ENCODE peak calls at places on chromosomes 2 and 18, in six cellular contexts. One of them, this sample, is unnamed.

GRCh38 chr2:8416836-8417832 is 264.7 kb upstream of the ID2 start:
- DNase-seq in neural progenitor cell: no peak
- DNase-seq in CD4-positive, CD25-positive, alpha-beta regulatory T cell: no peak
- DNase-seq in stimulated activated CD4-positive, alpha-beta T cell treated with anti-CD3 and anti-CD28 coated beads, Interleukin-1b, Interleukin-23, amount 100 ng/mL, for 4 hours: no peak
- DNase-seq in A549: no peak
- DNase-seq in H1: no peak
- DNase-seq in this sample: no peak

GRCh38 chr2:173218331-173219056 is 136.2 kb upstream of the CDCA7 start:
- DNase-seq in neural progenitor cell: peak
- DNase-seq in CD4-positive, CD25-positive, alpha-beta regulatory T cell: no peak
- DNase-seq in stimulated activated CD4-positive, alpha-beta T cell treated with anti-CD3 and anti-CD28 coated beads, Interleukin-1b, Interleukin-23, amount 100 ng/mL, for 4 hours: no peak
- DNase-seq in A549: no peak
- DNase-seq in H1: no peak
- DNase-seq in this sample: no peak

GRCh38 chr2:69549421-69549820 is 94.1 kb downstream of the AAK1 start:
- DNase-seq in neural progenitor cell: no peak
- DNase-seq in CD4-positive, CD25-positive, alpha-beta regulatory T cell: no peak
- DNase-seq in stimulated activated CD4-positive, alpha-beta T cell treated with anti-CD3 and anti-CD28 coated beads, Interleukin-1b, Interleukin-23, amount 100 ng/mL, for 4 hours: no peak
- DNase-seq in A549: no peak
- DNase-seq in H1: no peak
- DNase-seq in this sample: no peak

GRCh38 chr2:241092677-241093076 is 9.4 kb downstream of the MTERF4 start:
- DNase-seq in neural progenitor cell: no peak
- DNase-seq in CD4-positive, CD25-positive, alpha-beta regulatory T cell: no peak
- DNase-seq in stimulated activated CD4-positive, alpha-beta T cell treated with anti-CD3 and anti-CD28 coated beads, Interleukin-1b, Interleukin-23, amount 100 ng/mL, for 4 hours: no peak
- DNase-seq in A549: peak
- DNase-seq in H1: no peak
- DNase-seq in this sample: no peak

GRCh38 chr18:63284861-63285260 is 34.7 kb downstream of the BCL2 start:
- DNase-seq in neural progenitor cell: no peak
- DNase-seq in CD4-positive, CD25-positive, alpha-beta regulatory T cell: no peak
- DNase-seq in stimulated activated CD4-positive, alpha-beta T cell treated with anti-CD3 and anti-CD28 coated beads, Interleukin-1b, Interleukin-23, amount 100 ng/mL, for 4 hours: no peak
- DNase-seq in A549: no peak
- DNase-seq in H1: peak
- DNase-seq in this sample: no peak

GRCh38 chr2:71156531-71156930 is 26.1 kb downstream of the MPHOSPH10 start:
- DNase-seq in neural progenitor cell: no peak
- DNase-seq in CD4-positive, CD25-positive, alpha-beta regulatory T cell: no peak
- DNase-seq in stimulated activated CD4-positive, alpha-beta T cell treated with anti-CD3 and anti-CD28 coated beads, Interleukin-1b, Interleukin-23, amount 100 ng/mL, for 4 hours: no peak
- DNase-seq in A549: no peak
- DNase-seq in H1: no peak
- DNase-seq in this sample: no peak

GRCh38 chr2:6679481-6679880 is 186.2 kb downstream of the CMPK2 start:
- DNase-seq in neural progenitor cell: peak
- DNase-seq in CD4-positive, CD25-positive, alpha-beta regulatory T cell: no peak
- DNase-seq in stimulated activated CD4-positive, alpha-beta T cell treated with anti-CD3 and anti-CD28 coated beads, Interleukin-1b, Interleukin-23, amount 100 ng/mL, for 4 hours: no peak
- DNase-seq in A549: no peak
- DNase-seq in H1: no peak
- DNase-seq in this sample: no peak

GRCh38 chr2:64645014-64645418 is 8.7 kb downstream of the SERTAD2 start:
- DNase-seq in neural progenitor cell: peak
- DNase-seq in CD4-positive, CD25-positive, alpha-beta regulatory T cell: no peak
- DNase-seq in stimulated activated CD4-positive, alpha-beta T cell treated with anti-CD3 and anti-CD28 coated beads, Interleukin-1b, Interleukin-23, amount 100 ng/mL, for 4 hours: no peak
- DNase-seq in A549: peak
- DNase-seq in H1: peak
- DNase-seq in this sample: no peak

GRCh38 chr2:179636100-179636980 is 225.1 kb downstream of the ZNF385B start:
- DNase-seq in neural progenitor cell: no peak
- DNase-seq in CD4-positive, CD25-positive, alpha-beta regulatory T cell: no peak
- DNase-seq in stimulated activated CD4-positive, alpha-beta T cell treated with anti-CD3 and anti-CD28 coated beads, Interleukin-1b, Interleukin-23, amount 100 ng/mL, for 4 hours: no peak
- DNase-seq in A549: no peak
- DNase-seq in H1: no peak
- DNase-seq in this sample: no peak

GRCh38 chr18:36083729-36084128 is 16.4 kb upstream of the RPRD1A start:
- DNase-seq in neural progenitor cell: no peak
- DNase-seq in CD4-positive, CD25-positive, alpha-beta regulatory T cell: no peak
- DNase-seq in stimulated activated CD4-positive, alpha-beta T cell treated with anti-CD3 and anti-CD28 coated beads, Interleukin-1b, Interleukin-23, amount 100 ng/mL, for 4 hours: no peak
- DNase-seq in A549: no peak
- DNase-seq in H1: no peak
- DNase-seq in this sample: no peak

GRCh38 chr2:85851253-85851955 is 37.4 kb downstream of the ST3GAL5 start:
- DNase-seq in neural progenitor cell: no peak
- DNase-seq in CD4-positive, CD25-positive, alpha-beta regulatory T cell: peak
- DNase-seq in stimulated activated CD4-positive, alpha-beta T cell treated with anti-CD3 and anti-CD28 coated beads, Interleukin-1b, Interleukin-23, amount 100 ng/mL, for 4 hours: no peak
- DNase-seq in A549: no peak
- DNase-seq in H1: no peak
- DNase-seq in this sample: no peak

GRCh38 chr18:39647627-39648502 is 2082.3 kb upstream of the CELF4 start:
- DNase-seq in neural progenitor cell: no peak
- DNase-seq in CD4-positive, CD25-positive, alpha-beta regulatory T cell: no peak
- DNase-seq in stimulated activated CD4-positive, alpha-beta T cell treated with anti-CD3 and anti-CD28 coated beads, Interleukin-1b, Interleukin-23, amount 100 ng/mL, for 4 hours: no peak
- DNase-seq in A549: peak
- DNase-seq in H1: no peak
- DNase-seq in this sample: no peak

GRCh38 chr18:45757005-45757404 is 33.0 kb downstream of the SLC14A1 start:
- DNase-seq in neural progenitor cell: no peak
- DNase-seq in CD4-positive, CD25-positive, alpha-beta regulatory T cell: no peak
- DNase-seq in stimulated activated CD4-positive, alpha-beta T cell treated with anti-CD3 and anti-CD28 coated beads, Interleukin-1b, Interleukin-23, amount 100 ng/mL, for 4 hours: no peak
- DNase-seq in A549: no peak
- DNase-seq in H1: no peak
- DNase-seq in this sample: no peak

GRCh38 chr2:167946367-167946955 is 300.9 kb downstream of the STK39 start:
- DNase-seq in neural progenitor cell: peak
- DNase-seq in CD4-positive, CD25-positive, alpha-beta regulatory T cell: no peak
- DNase-seq in stimulated activated CD4-positive, alpha-beta T cell treated with anti-CD3 and anti-CD28 coated beads, Interleukin-1b, Interleukin-23, amount 100 ng/mL, for 4 hours: no peak
- DNase-seq in A549: no peak
- DNase-seq in H1: no peak
- DNase-seq in this sample: no peak

GRCh38 chr2:55228224-55228563 is 3.9 kb downstream of the CLHC1 start:
- DNase-seq in neural progenitor cell: no peak
- DNase-seq in CD4-positive, CD25-positive, alpha-beta regulatory T cell: no peak
- DNase-seq in stimulated activated CD4-positive, alpha-beta T cell treated with anti-CD3 and anti-CD28 coated beads, Interleukin-1b, Interleukin-23, amount 100 ng/mL, for 4 hours: no peak
- DNase-seq in A549: no peak
- DNase-seq in H1: no peak
- DNase-seq in this sample: no peak

GRCh38 chr2:99899058-99899855 is 243.1 kb downstream of the AFF3 start:
- DNase-seq in neural progenitor cell: no peak
- DNase-seq in CD4-positive, CD25-positive, alpha-beta regulatory T cell: no peak
- DNase-seq in stimulated activated CD4-positive, alpha-beta T cell treated with anti-CD3 and anti-CD28 coated beads, Interleukin-1b, Interleukin-23, amount 100 ng/mL, for 4 hours: no peak
- DNase-seq in A549: no peak
- DNase-seq in H1: no peak
- DNase-seq in this sample: no peak

GRCh38 chr2:26770986-26771586 is 7.0 kb downstream of the SLC35F6 start:
- DNase-seq in neural progenitor cell: no peak
- DNase-seq in CD4-positive, CD25-positive, alpha-beta regulatory T cell: no peak
- DNase-seq in stimulated activated CD4-positive, alpha-beta T cell treated with anti-CD3 and anti-CD28 coated beads, Interleukin-1b, Interleukin-23, amount 100 ng/mL, for 4 hours: no peak
- DNase-seq in A549: peak
- DNase-seq in H1: no peak
- DNase-seq in this sample: no peak

GRCh38 chr18:46461993-46462392 is 195.0 kb downstream of the LOXHD1 start:
- DNase-seq in neural progenitor cell: no peak
- DNase-seq in CD4-positive, CD25-positive, alpha-beta regulatory T cell: no peak
- DNase-seq in stimulated activated CD4-positive, alpha-beta T cell treated with anti-CD3 and anti-CD28 coated beads, Interleukin-1b, Interleukin-23, amount 100 ng/mL, for 4 hours: no peak
- DNase-seq in A549: no peak
- DNase-seq in H1: no peak
- DNase-seq in this sample: no peak

GRCh38 chr2:142874293-142874814 is 3.1 kb upstream of the KYNU start:
- DNase-seq in neural progenitor cell: no peak
- DNase-seq in CD4-positive, CD25-positive, alpha-beta regulatory T cell: no peak
- DNase-seq in stimulated activated CD4-positive, alpha-beta T cell treated with anti-CD3 and anti-CD28 coated beads, Interleukin-1b, Interleukin-23, amount 100 ng/mL, for 4 hours: no peak
- DNase-seq in A549: peak
- DNase-seq in H1: no peak
- DNase-seq in this sample: no peak

GRCh38 chr18:23819005-23819404 is 129.8 kb downstream of the LAMA3 start:
- DNase-seq in neural progenitor cell: no peak
- DNase-seq in CD4-positive, CD25-positive, alpha-beta regulatory T cell: no peak
- DNase-seq in stimulated activated CD4-positive, alpha-beta T cell treated with anti-CD3 and anti-CD28 coated beads, Interleukin-1b, Interleukin-23, amount 100 ng/mL, for 4 hours: no peak
- DNase-seq in A549: no peak
- DNase-seq in H1: no peak
- DNase-seq in this sample: no peak

GRCh38 chr2:189260361-189260761 is 80.8 kb upstream of the COL5A2 start:
- DNase-seq in neural progenitor cell: no peak
- DNase-seq in CD4-positive, CD25-positive, alpha-beta regulatory T cell: no peak
- DNase-seq in stimulated activated CD4-positive, alpha-beta T cell treated with anti-CD3 and anti-CD28 coated beads, Interleukin-1b, Interleukin-23, amount 100 ng/mL, for 4 hours: no peak
- DNase-seq in A549: no peak
- DNase-seq in H1: no peak
- DNase-seq in this sample: no peak

GRCh38 chr2:8548871-8549221 is 133.0 kb upstream of the ID2 start:
- DNase-seq in neural progenitor cell: no peak
- DNase-seq in CD4-positive, CD25-positive, alpha-beta regulatory T cell: no peak
- DNase-seq in stimulated activated CD4-positive, alpha-beta T cell treated with anti-CD3 and anti-CD28 coated beads, Interleukin-1b, Interleukin-23, amount 100 ng/mL, for 4 hours: no peak
- DNase-seq in A549: no peak
- DNase-seq in H1: no peak
- DNase-seq in this sample: no peak

GRCh38 chr2:241620419-241620769 is 16.6 kb downstream of the THAP4 start:
- DNase-seq in neural progenitor cell: no peak
- DNase-seq in CD4-positive, CD25-positive, alpha-beta regulatory T cell: no peak
- DNase-seq in stimulated activated CD4-positive, alpha-beta T cell treated with anti-CD3 and anti-CD28 coated beads, Interleukin-1b, Interleukin-23, amount 100 ng/mL, for 4 hours: peak
- DNase-seq in A549: peak
- DNase-seq in H1: no peak
- DNase-seq in this sample: no peak

GRCh38 chr2:23803275-23803964 is 123.5 kb downstream of the ATAD2B start:
- DNase-seq in neural progenitor cell: no peak
- DNase-seq in CD4-positive, CD25-positive, alpha-beta regulatory T cell: no peak
- DNase-seq in stimulated activated CD4-positive, alpha-beta T cell treated with anti-CD3 and anti-CD28 coated beads, Interleukin-1b, Interleukin-23, amount 100 ng/mL, for 4 hours: no peak
- DNase-seq in A549: no peak
- DNase-seq in H1: no peak
- DNase-seq in this sample: no peak

GRCh38 chr18:58390399-58390798 is 238.5 kb downstream of the ALPK2 start:
- DNase-seq in neural progenitor cell: no peak
- DNase-seq in CD4-positive, CD25-positive, alpha-beta regulatory T cell: no peak
- DNase-seq in stimulated activated CD4-positive, alpha-beta T cell treated with anti-CD3 and anti-CD28 coated beads, Interleukin-1b, Interleukin-23, amount 100 ng/mL, for 4 hours: no peak
- DNase-seq in A549: no peak
- DNase-seq in H1: no peak
- DNase-seq in this sample: no peak

GRCh38 chr18:213977-214376 is 53.9 kb downstream of the THOC1 start:
- DNase-seq in neural progenitor cell: no peak
- DNase-seq in CD4-positive, CD25-positive, alpha-beta regulatory T cell: no peak
- DNase-seq in stimulated activated CD4-positive, alpha-beta T cell treated with anti-CD3 and anti-CD28 coated beads, Interleukin-1b, Interleukin-23, amount 100 ng/mL, for 4 hours: no peak
- DNase-seq in A549: no peak
- DNase-seq in H1: no peak
- DNase-seq in this sample: no peak

GRCh38 chr2:240162531-240162930 is 22.1 kb upstream of the OTOS start:
- DNase-seq in neural progenitor cell: no peak
- DNase-seq in CD4-positive, CD25-positive, alpha-beta regulatory T cell: no peak
- DNase-seq in stimulated activated CD4-positive, alpha-beta T cell treated with anti-CD3 and anti-CD28 coated beads, Interleukin-1b, Interleukin-23, amount 100 ng/mL, for 4 hours: no peak
- DNase-seq in A549: no peak
- DNase-seq in H1: no peak
- DNase-seq in this sample: no peak

GRCh38 chr2:239804161-239805042 is 220.7 kb downstream of the NDUFA10 start:
- DNase-seq in neural progenitor cell: no peak
- DNase-seq in CD4-positive, CD25-positive, alpha-beta regulatory T cell: no peak
- DNase-seq in stimulated activated CD4-positive, alpha-beta T cell treated with anti-CD3 and anti-CD28 coated beads, Interleukin-1b, Interleukin-23, amount 100 ng/mL, for 4 hours: no peak
- DNase-seq in A549: no peak
- DNase-seq in H1: peak
- DNase-seq in this sample: no peak

GRCh38 chr2:167861574-167862193 is 385.7 kb downstream of the STK39 start:
- DNase-seq in neural progenitor cell: no peak
- DNase-seq in CD4-positive, CD25-positive, alpha-beta regulatory T cell: no peak
- DNase-seq in stimulated activated CD4-positive, alpha-beta T cell treated with anti-CD3 and anti-CD28 coated beads, Interleukin-1b, Interleukin-23, amount 100 ng/mL, for 4 hours: no peak
- DNase-seq in A549: no peak
- DNase-seq in H1: no peak
- DNase-seq in this sample: no peak

GRCh38 chr2:19195681-19196080 is 162.7 kb downstream of the OSR1 start:
- DNase-seq in neural progenitor cell: no peak
- DNase-seq in CD4-positive, CD25-positive, alpha-beta regulatory T cell: no peak
- DNase-seq in stimulated activated CD4-positive, alpha-beta T cell treated with anti-CD3 and anti-CD28 coated beads, Interleukin-1b, Interleukin-23, amount 100 ng/mL, for 4 hours: no peak
- DNase-seq in A549: no peak
- DNase-seq in H1: no peak
- DNase-seq in this sample: no peak

GRCh38 chr2:161115605-161116097 is 44.6 kb upstream of the TANK start:
- DNase-seq in neural progenitor cell: no peak
- DNase-seq in CD4-positive, CD25-positive, alpha-beta regulatory T cell: no peak
- DNase-seq in stimulated activated CD4-positive, alpha-beta T cell treated with anti-CD3 and anti-CD28 coated beads, Interleukin-1b, Interleukin-23, amount 100 ng/mL, for 4 hours: no peak
- DNase-seq in A549: no peak
- DNase-seq in H1: no peak
- DNase-seq in this sample: no peak

GRCh38 chr2:241967745-241968144 is 98.2 kb downstream of the RTP5 start:
- DNase-seq in neural progenitor cell: no peak
- DNase-seq in CD4-positive, CD25-positive, alpha-beta regulatory T cell: no peak
- DNase-seq in stimulated activated CD4-positive, alpha-beta T cell treated with anti-CD3 and anti-CD28 coated beads, Interleukin-1b, Interleukin-23, amount 100 ng/mL, for 4 hours: no peak
- DNase-seq in A549: no peak
- DNase-seq in H1: no peak
- DNase-seq in this sample: no peak

GRCh38 chr2:48176876-48177275 is 270.6 kb upstream of the FBXO11 start:
- DNase-seq in neural progenitor cell: no peak
- DNase-seq in CD4-positive, CD25-positive, alpha-beta regulatory T cell: no peak
- DNase-seq in stimulated activated CD4-positive, alpha-beta T cell treated with anti-CD3 and anti-CD28 coated beads, Interleukin-1b, Interleukin-23, amount 100 ng/mL, for 4 hours: no peak
- DNase-seq in A549: no peak
- DNase-seq in H1: no peak
- DNase-seq in this sample: no peak

GRCh38 chr2:25845843-25846505 is 32.3 kb downstream of the ASXL2 start:
- DNase-seq in neural progenitor cell: no peak
- DNase-seq in CD4-positive, CD25-positive, alpha-beta regulatory T cell: no peak
- DNase-seq in stimulated activated CD4-positive, alpha-beta T cell treated with anti-CD3 and anti-CD28 coated beads, Interleukin-1b, Interleukin-23, amount 100 ng/mL, for 4 hours: no peak
- DNase-seq in A549: no peak
- DNase-seq in H1: no peak
- DNase-seq in this sample: no peak

GRCh38 chr18:9941108-9941507 is 27.3 kb downstream of the VAPA start:
- DNase-seq in neural progenitor cell: no peak
- DNase-seq in CD4-positive, CD25-positive, alpha-beta regulatory T cell: no peak
- DNase-seq in stimulated activated CD4-positive, alpha-beta T cell treated with anti-CD3 and anti-CD28 coated beads, Interleukin-1b, Interleukin-23, amount 100 ng/mL, for 4 hours: no peak
- DNase-seq in A549: no peak
- DNase-seq in H1: no peak
- DNase-seq in this sample: no peak

GRCh38 chr18:74836296-74837139 is 238.8 kb downstream of the ZNF407 start:
- DNase-seq in neural progenitor cell: peak
- DNase-seq in CD4-positive, CD25-positive, alpha-beta regulatory T cell: no peak
- DNase-seq in stimulated activated CD4-positive, alpha-beta T cell treated with anti-CD3 and anti-CD28 coated beads, Interleukin-1b, Interleukin-23, amount 100 ng/mL, for 4 hours: no peak
- DNase-seq in A549: peak
- DNase-seq in H1: no peak
- DNase-seq in this sample: no peak